ENCODE peak calls at places on chromosome 5, in four cellular contexts. E, F, I and G are unnamed samples.

GRCh38 chr5:90644132-90644531 is 85.5 kb downstream of the ADGRV1 start:
- DNase-seq in E (no peak), F (no peak), I (no peak), G (no peak)

GRCh38 chr5:93924628-93925027 is 183.2 kb upstream of the POU5F2 start:
- DNase-seq in E (no peak), F (no peak), I (no peak), G (no peak)

GRCh38 chr5:161078793-161079192 is 226.8 kb upstream of the ATP10B start:
- DNase-seq in E (no peak), F (no peak), I (no peak), G (no peak)

GRCh38 chr5:83151821-83152220 is 74.5 kb downstream of the XRCC4 start:
- DNase-seq in I (no peak), F (no peak), E (no peak), G (no peak)

GRCh38 chr5:90983148-90983547 is 400.0 kb downstream of the ARRDC3 start:
- DNase-seq in I (no peak), F (no peak), E (no peak), G (no peak)

GRCh38 chr5:154428208-154428607 is 17.6 kb upstream of the SAP30L start:
- DNase-seq in F (no peak), E (no peak), I (no peak), G (no peak)

GRCh38 chr5:151007430-151008123 is 12.8 kb upstream of the GPX3 start:
- DNase-seq in I (no peak), F (no peak), E (no peak), G (no peak)

GRCh38 chr5:2165991-2166978 is 283.6 kb upstream of the IRX4 start:
- DNase-seq in E (no peak), F (no peak), I (no peak), G (no peak)

GRCh38 chr5:75663621-75664285 is 52.5 kb downstream of the ANKDD1B start:
- DNase-seq in E (no peak), F (no peak), I (no peak), G (no peak)

GRCh38 chr5:59025734-59026133 is 442.9 kb downstream of the RAB3C start:
- DNase-seq in F (no peak), E (no peak), I (peak; percentile 46), G (no peak)